ENCODE peak calls at places on chromosomes 6 and 20, in six cellular contexts. Q, I, M, F, Y and R are unnamed samples.

GRCh38 chr20:47805951-47806350 is 20.7 kb upstream of the SULF2 start:
- DNase-seq in Q (peak; percentile 43), I (no peak), M (no peak), F (no peak), Y (no peak), R (no peak)

GRCh38 chr6:32158052-32158451 is 4.1 kb downstream of the PPT2 start:
- DNase-seq in Q (no peak), I (no peak), M (no peak), F (no peak), Y (no peak), R (no peak)

GRCh38 chr6:29598348-29598747 is 13.4 kb downstream of the OR2H2 start:
- DNase-seq in Q (no peak), I (no peak), M (no peak), F (no peak), Y (no peak), R (no peak)

GRCh38 chr6:3825851-3826581 is 23.2 kb upstream of the FAM50B start:
- DNase-seq in Q (no peak), I (no peak), M (no peak), F (peak; percentile 99), Y (peak; percentile 94), R (no peak)

GRCh38 chr6:166738778-166739654 is 112.0 kb upstream of the RPS6KA2 start:
- DNase-seq in Q (no peak), I (no peak), M (no peak), F (no peak), Y (no peak), R (no peak)

GRCh38 chr6:89842228-89842627 is 12.5 kb downstream of the CASP8AP2 start:
- DNase-seq in Q (no peak), I (no peak), M (no peak), F (peak; percentile 30), Y (no peak), R (no peak)

GRCh38 chr6:126721581-126722145 is 381.7 kb downstream of the CENPW start:
- DNase-seq in Q (no peak), I (no peak), M (no peak), F (peak; percentile 90), Y (no peak), R (no peak)

GRCh38 chr6:151417477-151417876 is 26.1 kb upstream of the ZBTB2 start:
- DNase-seq in Q (no peak), I (no peak), M (no peak), F (no peak), Y (no peak), R (no peak)

GRCh38 chr6:75205776-75206334 is at the start of gene COL12A1:
- DNase-seq in Q (peak; percentile 78), I (peak; percentile 69), M (peak; percentile 42), F (peak; percentile 100), Y (peak; percentile 97), R (no peak)

GRCh38 chr6:16654703-16655102 is 106.6 kb downstream of the ATXN1 start:
- DNase-seq in Q (no peak), I (no peak), M (peak; percentile 8), F (no peak), Y (no peak), R (no peak)

GRCh38 chr6:161031721-161032495 is 40.3 kb downstream of the MAP3K4 start:
- DNase-seq in Q (no peak), I (no peak), M (no peak), F (peak; percentile 70), Y (no peak), R (no peak)

GRCh38 chr6:50098306-50098705 is 48.6 kb upstream of the DEFB112 start:
- DNase-seq in Q (no peak), I (no peak), M (no peak), F (no peak), Y (no peak), R (no peak)

GRCh38 chr20:4322499-4322898 is 307.1 kb upstream of the RNF24 start:
- DNase-seq in Q (no peak), I (no peak), M (no peak), F (no peak), Y (no peak), R (no peak)